ENCODE peak calls at places on chromosome 1, in seven cellular contexts. Q, S, D, Z, N, P and H are unnamed samples.

GRCh38 chr1:27594542-27595510 is 9.1 kb downstream of the AHDC1 start:
- DNase-seq in Q (peak), S (peak), D (no peak), Z (no peak), N (peak), P (no peak), H (peak)

GRCh38 chr1:209863766-209864485 is 36.2 kb downstream of the UTP25 start:
- DNase-seq in Q (no peak), S (no peak), D (no peak), Z (no peak), N (no peak), P (no peak), H (no peak)

GRCh38 chr1:11473635-11474034 is 5.3 kb upstream of the DISP3 start:
- DNase-seq in Q (peak), S (no peak), D (peak), Z (peak), N (peak), P (peak), H (peak)

GRCh38 chr1:30700528-30701265 is 22.7 kb downstream of the MATN1 start:
- DNase-seq in Q (peak), S (no peak), D (no peak), Z (no peak), N (peak), P (no peak), H (no peak)

GRCh38 chr1:116287341-116288200 is 85.5 kb upstream of the ATP1A1 start:
- DNase-seq in Q (no peak), S (peak), D (no peak), Z (no peak), N (no peak), P (no peak), H (no peak)

GRCh38 chr1:2166254-2166653 is 28.3 kb downstream of the FAAP20 start:
- DNase-seq in Q (no peak), S (peak), D (no peak), Z (no peak), N (no peak), P (no peak), H (peak)

GRCh38 chr1:217522280-217522679 is 108.6 kb downstream of the GPATCH2 start:
- DNase-seq in Q (no peak), S (no peak), D (no peak), Z (no peak), N (no peak), P (no peak), H (no peak)

GRCh38 chr1:87399701-87400100 is 71.0 kb downstream of the LMO4 start:
- DNase-seq in Q (no peak), S (no peak), D (no peak), Z (no peak), N (no peak), P (no peak), H (no peak)

GRCh38 chr1:51575406-51576084 is 41.3 kb upstream of the OSBPL9 start:
- DNase-seq in Q (peak), S (no peak), D (no peak), Z (no peak), N (peak), P (no peak), H (no peak)

GRCh38 chr1:112992780-112993179 is 36.8 kb upstream of the SLC16A1 start:
- DNase-seq in Q (no peak), S (no peak), D (no peak), Z (no peak), N (no peak), P (no peak), H (no peak)

GRCh38 chr1:98672184-98672583 is 10.7 kb downstream of the SNX7 start:
- DNase-seq in Q (no peak), S (no peak), D (no peak), Z (no peak), N (no peak), P (no peak), H (no peak)

GRCh38 chr1:18234790-18235242 is 127.2 kb downstream of the IGSF21 start:
- DNase-seq in Q (peak), S (peak), D (peak), Z (peak), N (no peak), P (peak), H (peak)

GRCh38 chr1:77175230-77175844 is 43.9 kb downstream of the PIGK start:
- DNase-seq in Q (peak), S (no peak), D (peak), Z (no peak), N (peak), P (no peak), H (peak)

GRCh38 chr1:168618351-168618750 is 41.9 kb downstream of the XCL1 start:
- DNase-seq in Q (no peak), S (no peak), D (no peak), Z (no peak), N (no peak), P (no peak), H (no peak)
- H3K23ac ChIP-seq in Q (no peak), S (no peak), D (no peak), Z (no peak), N (no peak), P (no peak), H (no peak)

GRCh38 chr1:204971700-204972336 is 71.2 kb upstream of the CNTN2 start:
- DNase-seq in Q (peak), S (no peak), D (no peak), Z (no peak), N (peak), P (no peak), H (peak)
- H3K23ac ChIP-seq in Q (no peak), S (no peak), D (no peak), Z (no peak), N (no peak), P (no peak), H (no peak)

DNA sequence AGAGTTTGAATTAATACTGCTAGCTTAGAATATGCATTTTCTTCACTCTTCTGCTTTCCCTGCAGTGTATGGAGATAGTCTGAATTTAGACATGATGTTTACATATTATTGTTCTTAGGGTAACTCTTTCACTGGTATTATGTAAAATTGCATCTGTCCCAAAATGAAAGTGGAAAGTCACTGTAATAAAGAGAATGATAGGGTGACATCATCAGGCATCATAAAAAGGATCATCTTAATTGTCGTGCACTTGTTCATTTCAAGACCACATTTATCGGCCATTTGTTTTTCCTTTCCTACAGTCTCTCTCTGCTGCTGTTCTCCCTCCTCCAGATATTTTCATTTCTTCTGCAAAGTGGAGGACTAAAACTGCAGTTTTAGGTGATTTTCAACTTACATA is 61.9 kb upstream of the ZNF281 start:
- DNase-seq in Q (no peak), S (no peak), D (no peak), Z (no peak), N (no peak), P (no peak), H (no peak)
- H3K23ac ChIP-seq in Q (no peak), S (no peak), D (no peak), Z (no peak), N (no peak), P (no peak), H (no peak)

GRCh38 chr1:163896001-163896400 is 574.2 kb downstream of the NUF2 start:
- DNase-seq in Q (no peak), S (no peak), D (no peak), Z (no peak), N (no peak), P (no peak), H (no peak)
- H3K23ac ChIP-seq in Q (no peak), S (no peak), D (no peak), Z (no peak), N (no peak), P (no peak), H (no peak)

GRCh38 chr1:19353596-19353995 is 41.5 kb downstream of the SLC66A1 start:
- DNase-seq in Q (no peak), S (no peak), D (no peak), Z (peak), N (no peak), P (peak), H (peak)

GRCh38 chr1:19349999-19350398 is 37.9 kb downstream of the SLC66A1 start:
- DNase-seq in Q (no peak), S (no peak), D (no peak), Z (no peak), N (no peak), P (no peak), H (no peak)

GRCh38 chr1:19352839-19353238 is 40.7 kb downstream of the SLC66A1 start:
- DNase-seq in Q (no peak), S (no peak), D (no peak), Z (no peak), N (no peak), P (no peak), H (no peak)

GRCh38 chr1:19350566-19350965 is 38.4 kb downstream of the SLC66A1 start:
- DNase-seq in Q (no peak), S (no peak), D (no peak), Z (no peak), N (no peak), P (no peak), H (no peak)

GRCh38 chr1:19351858-19352257 is 39.7 kb downstream of the SLC66A1 start:
- DNase-seq in Q (no peak), S (no peak), D (no peak), Z (no peak), N (no peak), P (no peak), H (no peak)
- H3K23ac ChIP-seq in Q (no peak), S (no peak), D (no peak), Z (no peak), N (no peak), P (no peak), H (no peak)

GRCh38 chr1:64849942-64850341 is 105.1 kb downstream of the RAVER2 start:
- DNase-seq in Q (no peak), S (no peak), D (no peak), Z (no peak), N (no peak), P (no peak), H (no peak)
- H3K23ac ChIP-seq in Q (no peak), S (no peak), D (no peak), Z (no peak), N (no peak), P (no peak), H (no peak)

DNA sequence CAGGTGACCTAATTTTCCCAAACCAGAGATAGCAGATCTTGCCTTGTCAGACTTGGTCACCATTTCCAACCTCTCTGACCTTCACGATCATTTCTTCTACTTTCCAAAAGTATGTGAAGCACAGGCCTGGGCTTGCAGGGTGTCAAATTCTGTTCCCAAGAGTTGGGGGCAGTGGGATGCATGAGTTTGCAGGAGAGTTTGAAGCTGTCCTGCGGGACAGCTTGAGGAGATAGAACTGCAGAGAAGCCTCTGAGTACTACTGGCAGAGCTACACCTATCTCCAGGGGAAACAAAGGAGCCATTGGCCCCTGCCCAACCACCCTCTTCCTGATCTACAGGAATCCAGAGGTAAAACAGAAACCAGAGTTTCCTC is 11.3 kb downstream of the TXNIP start:
- DNase-seq in Q (no peak), S (no peak), D (no peak), Z (no peak), N (no peak), P (no peak), H (no peak)
- H3K23ac ChIP-seq in Q (peak), S (no peak), D (no peak), Z (no peak), N (no peak), P (no peak), H (no peak)

DNA sequence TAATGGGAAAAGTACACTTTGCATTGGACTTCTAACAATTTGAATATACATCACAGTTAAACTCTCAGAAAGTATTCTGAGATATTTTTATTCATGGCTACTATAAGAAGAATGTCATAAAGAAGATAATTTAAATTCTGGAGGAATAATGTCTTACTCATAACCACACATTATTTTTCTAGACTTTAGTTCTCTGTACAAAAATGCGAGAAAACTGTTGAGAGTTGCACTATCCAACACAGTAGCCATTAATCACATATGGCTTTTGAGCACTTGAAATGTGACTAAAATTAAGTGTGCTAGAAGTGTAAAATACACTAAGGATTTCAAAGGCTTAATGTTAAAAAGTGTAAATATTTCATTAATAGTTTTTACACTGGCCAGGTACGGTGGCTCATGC is 53.8 kb downstream of the CRB1 start:
- DNase-seq in Q (no peak), S (no peak), D (no peak), Z (no peak), N (no peak), P (no peak), H (no peak)
- H3K23ac ChIP-seq in Q (no peak), S (no peak), D (no peak), Z (no peak), N (no peak), P (no peak), H (no peak)

GRCh38 chr1:101820080-101820479 is 176.6 kb downstream of the OLFM3 start:
- DNase-seq in Q (peak), S (no peak), D (peak), Z (no peak), N (peak), P (no peak), H (peak)

GRCh38 chr1:101816262-101816661 is 180.5 kb downstream of the OLFM3 start:
- DNase-seq in Q (no peak), S (no peak), D (no peak), Z (no peak), N (no peak), P (no peak), H (no peak)
- H3K23ac ChIP-seq in Q (no peak), S (no peak), D (no peak), Z (no peak), N (no peak), P (no peak), H (no peak)

DNA sequence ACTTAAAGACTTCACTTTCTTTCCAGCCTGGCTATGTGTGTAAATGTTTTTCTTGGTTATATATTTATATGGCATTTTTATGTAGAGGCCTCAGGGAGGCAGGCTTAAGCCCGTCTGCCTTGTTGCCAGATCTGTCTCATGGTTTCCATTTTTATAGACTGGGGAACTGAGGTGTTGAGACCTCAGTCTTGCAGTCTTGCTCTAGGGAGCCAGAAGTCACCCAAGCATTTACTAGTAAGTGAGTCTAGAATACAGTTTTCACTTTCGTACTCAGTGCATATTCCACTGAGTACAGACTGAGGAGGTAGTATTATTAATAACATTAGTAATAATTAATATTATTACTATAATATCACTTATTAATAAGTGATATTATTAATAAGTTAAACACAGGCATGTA is 161.4 kb downstream of the UCK2 start:
- DNase-seq in Q (no peak), S (no peak), D (no peak), Z (no peak), N (no peak), P (no peak), H (no peak)
- H3K23ac ChIP-seq in Q (no peak), S (no peak), D (no peak), Z (no peak), N (no peak), P (no peak), H (no peak)